ENCODE peak calls at places on chromosome X, in five cellular contexts. U is HCT116, F is psoas muscle, M is OCI-LY7, D is PC-3. H is an unnamed sample.

GRCh38 chrX:153381684-153382532 is 19.2 kb downstream of the PNMA6E start:
- DNase-seq in U (no peak), F (no peak), M (peak; percentile 64), D (no peak), H (peak; percentile 14)

GRCh38 chrX:20529301-20529700 is 262.6 kb upstream of the RPS6KA3 start:
- DNase-seq in U (no peak), F (no peak), M (no peak), D (no peak), H (no peak)

GRCh38 chrX:38044682-38045081 is 38.3 kb downstream of the SYTL5 start:
- DNase-seq in D (no peak), F (no peak), M (no peak), U (no peak), H (no peak)

GRCh38 chrX:18425199-18426003 is at the start of gene CDKL5:
- DNase-seq in D (peak; percentile 96), U (peak; percentile 90), M (peak; percentile 95), F (peak; percentile 98), H (peak; percentile 83)

GRCh38 chrX:46381630-46382029 is 163.6 kb downstream of the ZNF674 start:
- DNase-seq in F (no peak), U (peak; percentile 8), D (peak; percentile 46), M (peak; percentile 47), H (no peak)

GRCh38 chrX:105260291-105261043 is 40.0 kb upstream of the TEX13A start:
- DNase-seq in M (no peak), F (no peak), U (no peak), D (no peak), H (no peak)

GRCh38 chrX:118862990-118863389 is 39.4 kb downstream of the ZCCHC12 start:
- DNase-seq in D (no peak), M (no peak), U (no peak), F (no peak), H (no peak)

GRCh38 chrX:39308126-39308525 is 506.9 kb downstream of the MID1IP1 start:
- DNase-seq in M (no peak), U (no peak), D (no peak), F (no peak), H (no peak)

GRCh38 chrX:148933881-148934280 is 433.5 kb downstream of the AFF2 start:
- DNase-seq in F (no peak), U (no peak), D (no peak), M (no peak), H (no peak)

GRCh38 chrX:74925210-74926088 is at the start of gene NEXMIF:
- DNase-seq in D (peak; percentile 19), M (no peak), F (no peak), U (no peak), H (peak; percentile 50)

GRCh38 chrX:2707334-2707760 is 16.3 kb downstream of the CD99 start:
- DNase-seq in M (peak; percentile 97), U (peak; percentile 64), D (peak; percentile 94), F (peak; percentile 80), H (no peak)
- H3K4me1 ChIP-seq in M (peaks cover 69% of the 10 kb centered on the region), U (peaks cover 46% of the 10 kb centered on the region), D (peaks cover 44% of the 10 kb centered on the region), F (peaks cover 65% of the 10 kb centered on the region), H (peaks cover 42% of the 10 kb centered on the region)

DNA sequence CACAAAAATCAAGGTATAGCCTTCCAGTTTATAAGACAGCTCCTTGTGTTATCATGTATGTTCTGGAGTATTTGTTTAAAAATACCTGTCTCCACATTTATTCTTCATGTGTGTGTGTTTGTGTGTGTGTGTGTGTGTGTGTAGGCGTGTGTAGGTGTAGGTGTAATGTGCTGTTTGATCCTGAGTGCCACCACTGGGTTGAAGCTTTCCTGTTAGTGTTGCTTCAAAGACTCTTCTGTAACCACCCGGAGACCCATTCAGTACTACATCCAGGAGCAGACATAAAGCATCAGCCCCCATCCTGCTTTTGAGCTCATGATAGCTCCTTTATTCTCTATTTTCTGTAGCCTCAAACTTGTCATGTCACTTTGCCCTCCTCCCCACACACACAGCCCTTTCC is 3.0 kb upstream of the ZDHHC9 start:
- DNase-seq in M (no peak), U (no peak), D (no peak), F (no peak), H (peak; percentile 35)
- H3K27ac ChIP-seq in M (no peak overlapping the region), U (no peak overlapping the region), D (no peak overlapping the region), F (no peak overlapping the region), H (no peak overlapping the region)

GRCh38 chrX:114582698-114583395 is 1.0 kb upstream of the HTR2C start:
- DNase-seq in F (no peak), M (no peak), D (no peak), U (no peak), H (no peak)

GRCh38 chrX:114582264-114582632 is 1.6 kb upstream of the HTR2C start:
- DNase-seq in M (no peak), U (no peak), F (no peak), D (no peak), H (no peak)

GRCh38 chrX:114584434-114584943 is 603 bp downstream of the HTR2C start:
- DNase-seq in D (no peak), M (no peak), U (no peak), F (no peak), H (no peak)

GRCh38 chrX:114584983-114585842 is 1.3 kb downstream of the HTR2C start:
- DNase-seq in M (no peak), F (no peak), U (no peak), D (no peak), H (no peak)

DNA sequence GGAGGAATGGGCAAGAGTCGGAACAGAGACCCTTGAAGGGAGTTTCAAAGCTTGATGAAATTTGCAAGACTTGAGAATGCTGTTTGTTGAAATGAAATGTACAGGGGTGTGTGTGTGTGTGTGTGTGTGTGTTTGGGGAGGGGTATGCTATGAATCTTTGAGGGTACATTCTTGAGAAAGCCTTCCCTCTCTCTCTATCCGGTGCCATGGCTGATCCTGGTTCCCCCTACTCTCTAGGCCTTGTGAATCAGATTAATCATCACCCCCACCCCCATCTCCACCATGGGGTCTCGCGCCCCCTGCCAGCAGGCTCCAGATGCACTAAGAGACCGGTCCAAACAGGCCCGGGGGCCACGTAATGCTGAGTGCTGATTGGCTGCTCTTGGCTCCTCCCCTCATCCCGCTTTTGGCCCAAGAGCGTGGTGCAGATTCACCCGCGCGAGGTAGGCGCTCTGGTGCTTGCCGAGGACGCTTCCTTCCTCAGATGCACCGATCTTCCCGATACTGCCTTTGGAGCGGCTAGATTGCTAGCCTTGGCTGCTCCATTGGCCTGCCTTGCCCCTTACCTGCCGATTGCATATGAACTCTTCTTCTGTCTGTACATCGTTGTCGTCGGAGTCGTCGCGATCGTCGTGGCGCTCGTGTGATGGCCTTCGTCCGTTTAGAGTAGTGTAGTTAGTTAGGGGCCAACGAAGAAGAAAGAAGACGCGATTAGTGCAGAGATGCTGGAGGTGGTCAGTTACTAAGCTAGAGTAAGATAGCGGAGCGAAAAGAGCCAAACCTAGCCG is at the start of gene HTR2C:
- DNase-seq in M (no peak), D (no peak), U (no peak), F (no peak), H (no peak)
- H3K4me3 ChIP-seq in M (no peak within 1 kb of the TSS), D (no peak within 1 kb of the TSS), U (no peak within 1 kb of the TSS), F (no peak within 1 kb of the TSS), H (no peak within 1 kb of the TSS)

GRCh38 chrX:65671286-65671685 is 3.8 kb downstream of the MSN start:
- DNase-seq in F (no peak), D (no peak), U (no peak), M (no peak), H (no peak)

GRCh38 chrX:65671966-65672365 is 4.5 kb downstream of the MSN start:
- DNase-seq in M (no peak), D (no peak), U (no peak), F (no peak), H (no peak)

GRCh38 chrX:65674351-65674893 is 7.0 kb downstream of the MSN start:
- DNase-seq in U (no peak), M (no peak), D (no peak), F (no peak), H (peak; percentile 48)

GRCh38 chrX:65677954-65678469 is 10.6 kb downstream of the MSN start:
- DNase-seq in U (peak; percentile 26), F (no peak), M (no peak), D (peak; percentile 91), H (no peak)

GRCh38 chrX:65673857-65674350 is 6.5 kb downstream of the MSN start:
- DNase-seq in M (no peak), D (no peak), F (no peak), U (no peak), H (no peak)
- H3K4me1 ChIP-seq in M (peaks cover 62% of the 10 kb centered on the region), D (peaks cover 76% of the 10 kb centered on the region), F (peaks cover 50% of the 10 kb centered on the region), U (peaks cover 56% of the 10 kb centered on the region), H (peaks cover 57% of the 10 kb centered on the region)

DNA sequence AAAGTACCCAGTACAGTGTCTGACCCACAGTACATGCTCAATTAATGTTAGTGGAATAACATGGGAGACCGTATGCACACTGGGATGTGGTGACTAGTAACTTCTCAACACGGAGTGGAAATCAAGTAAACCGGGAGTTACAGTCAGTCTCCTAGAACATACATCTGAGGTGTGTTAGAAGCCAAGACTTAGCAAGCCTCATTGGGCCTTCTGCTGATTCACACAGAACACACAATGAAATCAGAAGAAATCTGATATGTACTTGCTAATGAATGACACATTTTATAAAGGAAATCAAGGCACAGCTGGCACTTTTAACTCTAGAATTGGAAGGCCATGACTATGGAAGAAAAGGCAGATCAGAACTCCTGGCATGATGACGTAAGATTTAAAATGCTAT is 13.0 kb downstream of the TRAPPC2 start:
- DNase-seq in F (no peak), U (no peak), D (peak; percentile 10), M (no peak), H (no peak)
- H3K27ac ChIP-seq in F (peak overlapping the region; percentile 76), U (no peak overlapping the region), D (peak overlapping the region; percentile 76), M (peak overlapping the region; percentile 68), H (no peak overlapping the region)

GRCh38 chrX:12866451-12867377 is at the start of gene TLR7:
- DNase-seq in U (no peak), D (no peak), M (peak; percentile 58), F (no peak), H (no peak)

GRCh38 chrX:12871181-12871580 is 4.3 kb downstream of the TLR7 start:
- DNase-seq in U (no peak), F (no peak), D (no peak), M (no peak), H (no peak)

GRCh38 chrX:12865359-12865758 is 1.5 kb upstream of the TLR7 start:
- DNase-seq in D (no peak), M (no peak), U (no peak), F (no peak), H (no peak)

GRCh38 chrX:12867746-12868145 is 874 bp downstream of the TLR7 start:
- DNase-seq in U (no peak), M (no peak), F (no peak), D (no peak), H (no peak)

DNA sequence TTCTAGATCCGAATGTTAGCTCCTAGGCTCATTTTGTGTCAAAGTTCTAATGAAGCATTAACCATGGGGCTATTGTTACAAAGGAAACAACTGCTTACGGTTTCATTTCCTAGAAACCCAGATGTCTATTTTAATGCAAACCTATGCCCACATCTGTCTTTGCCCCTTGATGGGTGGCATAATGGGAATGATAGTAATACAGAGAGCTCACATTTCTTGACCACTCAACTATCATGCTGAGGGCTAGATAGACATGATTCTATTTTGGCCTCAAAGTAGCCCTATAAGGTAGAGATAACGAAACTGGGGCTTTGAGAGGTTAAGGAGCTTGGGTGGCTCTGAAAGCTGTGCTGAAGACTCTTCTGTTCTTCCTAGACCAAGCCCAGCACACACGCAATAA is 1.9 kb downstream of the TLR7 start:
- DNase-seq in M (peak; percentile 38), F (no peak), D (no peak), U (no peak), H (no peak)
- H3K4me3 ChIP-seq in M (peak overlapping the region; percentile 67), F (no peak overlapping the region), D (no peak overlapping the region), U (no peak overlapping the region), H (no peak overlapping the region)

DNA sequence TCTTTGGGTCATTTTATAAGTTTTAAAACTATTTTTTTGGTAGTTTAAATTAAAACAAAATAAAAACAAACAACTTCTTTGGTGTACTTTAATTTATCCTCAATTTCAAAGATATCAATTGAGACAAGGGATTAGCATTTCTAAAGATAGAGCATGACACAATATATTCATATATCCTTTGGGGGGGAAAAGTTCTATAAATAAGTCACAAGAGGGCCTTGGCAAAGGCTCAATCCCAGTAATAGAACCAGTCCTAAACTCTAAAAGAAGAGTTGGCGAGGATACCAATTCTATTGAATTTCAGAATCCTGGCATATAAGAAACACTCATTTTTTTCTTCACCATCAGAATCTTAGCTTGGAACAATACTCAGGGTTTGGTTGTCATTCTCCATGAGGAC is 89.7 kb downstream of the COL4A6 start:
- DNase-seq in D (no peak), U (no peak), F (no peak), M (no peak), H (no peak)
- H3K4me1 ChIP-seq in D (peaks cover 11% of the 10 kb centered on the region), U (no peaks in the 10 kb centered on the region), F (peaks cover 5% of the 10 kb centered on the region), M (no peaks in the 10 kb centered on the region), H (no peaks in the 10 kb centered on the region)